ENCODE peak calls at places on chromosomes 16 and 17, in nine cellular contexts. V is heart right ventricle, O is RWPE1, W is pancreas, H is A549, A is mammary epithelial cell, L is neural progenitor cell, Y is kidney epithelial cell, J is suprapubic skin. R is an unnamed sample.

GRCh38 chr16:85750021-85750826 is 672 bp downstream of the C16orf74 start:
- DNase-seq in O (peak), Y (no peak), H (no peak), V (peak), W (peak), A (peak), L (peak), J (no peak), R (peak)

GRCh38 chr17:4206945-4207344 is 56.8 kb downstream of the ANKFY1 start:
- DNase-seq in V (no peak), H (no peak), L (no peak), A (no peak), W (no peak), J (no peak), O (no peak), Y (no peak), R (no peak)

GRCh38 chr17:17818088-17818526 is 18.7 kb downstream of the SREBF1 start:
- DNase-seq in L (no peak), Y (no peak), W (no peak), H (no peak), O (no peak), V (no peak), J (no peak), A (no peak), R (no peak)

GRCh38 chr17:69460963-69461922 is 46.7 kb downstream of the MAP2K6 start:
- DNase-seq in W (no peak), J (no peak), L (no peak), H (no peak), V (no peak), Y (no peak), O (no peak), A (no peak), R (no peak)

GRCh38 chr16:3771513-3771912 is 54.2 kb upstream of the TRAP1 start:
- DNase-seq in H (peak), W (no peak), L (no peak), O (peak), Y (no peak), A (peak), V (no peak), J (no peak), R (no peak)

GRCh38 chr17:494601-495195 is 142.1 kb upstream of the RPH3AL start:
- DNase-seq in J (no peak), Y (no peak), A (no peak), O (no peak), L (no peak), W (no peak), H (no peak), V (no peak), R (no peak)

GRCh38 chr17:78322858-78323455 is 36.9 kb downstream of the SOCS3 start:
- DNase-seq in V (peak), H (no peak), A (no peak), O (no peak), J (no peak), W (no peak), Y (no peak), L (no peak), R (no peak)

GRCh38 chr17:40179923-40180659 is 2.8 kb downstream of the RAPGEFL1 start:
- DNase-seq in H (peak), O (peak), J (no peak), Y (no peak), V (no peak), L (no peak), W (no peak), A (peak), R (no peak)

GRCh38 chr16:82855471-82855870 is 228.7 kb downstream of the CDH13 start:
- DNase-seq in O (no peak), W (no peak), H (no peak), L (no peak), V (no peak), Y (no peak), A (no peak), J (no peak), R (no peak)

GRCh38 chr16:15988268-15989013 is 39.0 kb downstream of the ABCC1 start:
- DNase-seq in J (no peak), A (no peak), L (peak), Y (no peak), W (no peak), H (no peak), O (no peak), V (no peak), R (no peak)

GRCh38 chr17:31272236-31272635 is 24.8 kb downstream of the OMG start:
- DNase-seq in O (no peak), V (no peak), H (no peak), Y (no peak), A (no peak), J (no peak), L (no peak), W (no peak), R (no peak)

GRCh38 chr17:32909787-32910369 is 18.1 kb upstream of the TMEM98 start:
- DNase-seq in V (no peak), L (peak), W (peak), O (peak), A (peak), J (no peak), Y (peak), H (peak), R (peak)

GRCh38 chr16:79607587-79607986 is 7.0 kb upstream of the MAF start:
- DNase-seq in J (no peak), W (no peak), A (peak), Y (no peak), H (no peak), V (no peak), L (no peak), O (peak), R (no peak)

GRCh38 chr16:82061861-82062525 is 26.9 kb downstream of the HSD17B2 start:
- DNase-seq in H (peak), L (peak), V (no peak), W (no peak), A (peak), O (peak), Y (no peak), J (peak), R (no peak)

GRCh38 chr16:8894736-8895334 is 12.7 kb downstream of the LITAFD start:
- DNase-seq in O (no peak), L (no peak), V (no peak), A (no peak), Y (no peak), H (no peak), J (no peak), W (no peak), R (no peak)

GRCh38 chr16:29232811-29233704 is 173.5 kb downstream of the NPIPB11 start:
- DNase-seq in Y (no peak), J (peak), L (no peak), V (no peak), O (no peak), A (no peak), W (no peak), H (no peak), R (no peak)

GRCh38 chr17:82754297-82755208 is 2.7 kb downstream of the TBCD start:
- DNase-seq in A (peak), L (peak), V (no peak), O (no peak), J (no peak), H (no peak), Y (no peak), W (no peak), R (peak)

GRCh38 chr17:38358586-38359513 is 7.2 kb downstream of the SOCS7 start:
- DNase-seq in V (no peak), O (no peak), A (peak), L (no peak), W (no peak), H (no peak), Y (no peak), J (no peak), R (no peak)

GRCh38 chr17:54859187-54859586 is 41.5 kb upstream of the TOM1L1 start:
- DNase-seq in O (no peak), J (no peak), A (no peak), V (no peak), Y (no peak), W (no peak), H (no peak), L (no peak), R (no peak)

GRCh38 chr16:46775214-46775613 is 27.1 kb upstream of the MYLK3 start:
- DNase-seq in A (no peak), Y (no peak), L (no peak), H (no peak), V (no peak), O (no peak), J (peak), W (no peak), R (no peak)

GRCh38 chr16:31421587-31421986 is 6.6 kb downstream of the COX6A2 start:
- DNase-seq in L (no peak), A (peak), V (no peak), O (no peak), J (no peak), Y (no peak), H (no peak), W (no peak), R (no peak)

GRCh38 chr17:7048968-7049367 is 5.1 kb upstream of the SLC16A11 start:
- DNase-seq in W (no peak), Y (no peak), L (no peak), J (no peak), O (no peak), A (no peak), V (no peak), H (no peak), R (no peak)

GRCh38 chr16:85683363-85683762 is 5.4 kb downstream of the GINS2 start:
- DNase-seq in O (no peak), W (no peak), Y (no peak), L (no peak), V (no peak), A (no peak), J (no peak), H (no peak), R (no peak)

GRCh38 chr17:40862985-40863733 is 3.9 kb downstream of the KRT12 start:
- DNase-seq in A (no peak), W (no peak), O (no peak), L (peak), J (no peak), Y (no peak), H (no peak), V (peak), R (peak)

GRCh38 chr17:70622382-70623260 is 453.3 kb downstream of the KCNJ2 start:
- DNase-seq in W (no peak), J (no peak), L (peak), Y (no peak), O (peak), H (peak), V (peak), A (peak), R (peak)

GRCh38 chr17:20225162-20226115 is 216.3 kb downstream of the SPECC1 start:
- DNase-seq in J (no peak), H (no peak), W (no peak), A (no peak), L (no peak), Y (no peak), V (no peak), O (no peak), R (no peak)

GRCh38 chr17:2672026-2672425 is 39.5 kb downstream of the CLUH start:
- DNase-seq in O (no peak), V (no peak), W (no peak), L (no peak), H (no peak), J (no peak), A (no peak), Y (no peak), R (no peak)

GRCh38 chr16:85440744-85441143 is 172.4 kb upstream of the GSE1 start:
- DNase-seq in O (no peak), J (no peak), Y (no peak), L (no peak), A (no peak), V (no peak), W (no peak), H (no peak), R (no peak)

GRCh38 chr16:31010539-31010938 is at the start of gene STX1B:
- DNase-seq in V (no peak), L (peak), J (no peak), Y (no peak), H (no peak), W (no peak), O (no peak), A (no peak), R (peak)

GRCh38 chr17:20066253-20066652 is 57.1 kb downstream of the SPECC1 start:
- DNase-seq in W (peak), O (peak), A (peak), H (peak), V (no peak), L (no peak), J (no peak), Y (peak), R (no peak)

GRCh38 chr16:53355064-53355463 is 79.2 kb upstream of the RBL2 start:
- DNase-seq in H (no peak), W (no peak), O (no peak), Y (no peak), L (no peak), A (no peak), J (no peak), V (no peak), R (no peak)

GRCh38 chr17:6495450-6496115 is 51.3 kb downstream of the PIMREG start:
- DNase-seq in H (no peak), J (peak), O (no peak), V (no peak), Y (no peak), W (no peak), L (no peak), A (no peak), R (no peak)

GRCh38 chr16:23258919-23259237 is 43.2 kb upstream of the SCNN1B start:
- DNase-seq in A (peak), V (no peak), Y (no peak), H (no peak), J (no peak), O (no peak), L (no peak), W (no peak), R (no peak)

GRCh38 chr17:17149520-17150449 is 56.3 kb downstream of the PLD6 start:
- DNase-seq in W (no peak), O (no peak), J (no peak), L (no peak), A (no peak), H (no peak), V (no peak), Y (no peak), R (no peak)

DNA sequence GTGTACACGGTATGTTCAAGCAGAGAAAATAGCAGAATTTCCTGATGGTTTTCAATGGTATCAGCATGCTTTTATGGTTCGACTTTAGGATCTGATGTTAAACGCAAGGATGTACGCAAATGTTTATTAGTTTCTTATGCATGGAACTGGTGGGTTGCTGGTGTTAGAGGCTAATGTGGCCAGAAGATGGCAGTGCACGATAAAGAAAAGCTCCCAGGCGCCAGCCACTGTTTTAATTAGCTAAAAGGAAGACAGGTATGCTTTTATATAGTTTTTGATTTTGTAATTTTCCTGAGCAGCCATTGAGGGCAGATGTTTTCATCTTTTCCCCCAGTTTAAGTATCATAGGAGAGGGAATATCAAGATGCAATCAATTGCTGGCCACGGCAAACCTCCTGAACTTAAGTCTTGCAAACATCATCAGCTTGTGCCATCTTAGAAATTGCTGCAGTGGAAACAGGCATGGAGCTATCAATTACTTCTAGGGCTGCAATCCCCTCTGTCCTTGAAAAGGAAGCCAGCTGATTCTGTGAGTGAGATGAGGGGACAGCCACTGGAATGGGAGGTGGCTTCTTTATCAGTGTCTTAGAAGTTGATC is 648.5 kb upstream of the RBFOX1 start:
- DNase-seq in V (no peak), L (peak), O (peak), H (peak), Y (peak), W (no peak), A (peak), J (no peak), R (peak)
- TF ChIP-seq CTCF in V (peak), L (peak), O (peak), H (peak), Y (peak), W (no peak), A (peak), J (peak), R (peak)

DNA sequence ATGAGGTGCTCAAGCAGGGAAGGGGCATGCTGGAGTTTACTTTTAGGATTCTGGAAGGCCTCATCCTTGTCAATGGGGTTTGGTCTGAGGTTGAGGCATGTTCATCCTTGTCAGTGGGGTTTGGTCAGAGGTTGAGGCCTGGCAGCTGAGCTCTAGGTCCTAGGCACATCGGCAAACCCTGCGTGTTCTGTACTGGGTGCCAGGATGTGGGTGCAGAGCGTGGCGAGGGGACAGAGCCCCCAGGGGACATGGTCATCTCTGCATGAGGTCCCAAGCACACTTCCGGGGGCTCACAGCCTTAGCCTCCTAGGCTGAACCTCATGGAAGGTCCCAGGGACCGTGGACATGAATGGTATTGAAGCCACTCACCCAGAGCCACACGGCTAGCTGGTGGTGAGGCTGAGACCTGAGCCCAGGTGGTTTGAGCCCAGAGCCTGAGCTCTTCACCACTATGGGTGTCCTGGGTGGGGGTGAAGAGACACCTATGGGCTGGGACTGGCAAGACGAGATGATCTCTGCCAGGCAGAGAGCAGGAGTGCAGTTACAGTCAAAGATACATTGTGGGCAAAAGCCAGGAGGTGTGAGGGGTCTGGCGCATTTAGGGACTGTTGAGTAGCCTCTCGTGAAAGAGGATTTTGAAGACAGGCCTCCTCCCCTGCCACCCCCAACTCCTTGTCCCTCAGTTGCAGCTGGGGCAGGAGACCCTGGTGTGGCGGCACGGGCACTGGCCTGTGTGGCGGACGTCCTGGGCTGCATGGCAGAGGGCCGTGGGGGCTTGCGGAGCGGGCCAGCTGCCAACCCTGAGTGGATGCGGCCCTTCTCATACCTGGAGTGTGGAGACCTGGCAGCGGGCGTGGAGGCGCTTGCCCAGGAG is 19.3 kb downstream of the FCSK start:
- DNase-seq in A (no peak), H (no peak), Y (no peak), W (no peak), L (no peak), J (no peak), V (no peak), O (no peak), R (no peak)
- TF ChIP-seq CTCF in A (no peak), H (no peak), Y (no peak), W (no peak), L (no peak), J (no peak), V (no peak), O (no peak), R (no peak)

GRCh38 chr16:58733671-58734458 is at the start of gene GOT2:
- DNase-seq in Y (peak), A (peak), O (peak), H (peak), L (peak), W (peak), J (peak), V (peak), R (peak)
- TF ChIP-seq CTCF in Y (peak), A (peak), O (peak), H (peak), L (peak), W (peak), J (peak), V (peak), R (peak)

GRCh38 chr16:2469399-2470233 is 1.5 kb upstream of the NTN3 start:
- DNase-seq in J (no peak), H (peak), O (no peak), L (no peak), A (no peak), Y (no peak), V (no peak), W (no peak), R (peak)
- TF ChIP-seq CTCF in J (no peak), H (no peak), O (no peak), L (no peak), A (no peak), Y (no peak), V (no peak), W (no peak), R (no peak)